ENCODE peak calls at places on chromosomes 5 and 9, in six cellular contexts. F is pancreas, A is posterior vena cava, U is H4, Z is keratinocyte, V is brain pericyte. T is an unnamed sample.

GRCh38 chr5:142432369-142432863 is 107.6 kb upstream of the SPRY4 start:
- DNase-seq in U (no peak), V (no peak), F (peak), Z (no peak), A (no peak), T (no peak)

GRCh38 chr9:133347515-133347984 is 381 bp downstream of the MED22 start:
- DNase-seq in F (peak), V (no peak), U (no peak), Z (no peak), A (no peak), T (no peak)

GRCh38 chr5:135826994-135827671 is 7.3 kb upstream of the SLC25A48 start:
- DNase-seq in Z (no peak), V (no peak), U (no peak), A (peak), F (no peak), T (peak)

GRCh38 chr9:121445986-121446385 is 53.7 kb downstream of the GGTA1 start:
- DNase-seq in F (no peak), U (no peak), V (no peak), A (no peak), Z (no peak), T (no peak)

GRCh38 chr9:23088932-23089364 is 642.3 kb downstream of the DMRTA1 start:
- DNase-seq in Z (no peak), A (no peak), F (peak), U (peak), V (no peak), T (no peak)

GRCh38 chr9:30932226-30932625 is 1452.2 kb upstream of the ACO1 start:
- DNase-seq in A (no peak), V (no peak), F (no peak), U (peak), Z (no peak), T (no peak)

GRCh38 chr5:41587668-41588067 is 77.3 kb upstream of the PLCXD3 start:
- DNase-seq in F (no peak), A (no peak), Z (no peak), U (no peak), V (no peak), T (no peak)

GRCh38 chr5:132298813-132299212 is 4.6 kb downstream of the SLC22A4 start:
- DNase-seq in Z (no peak), V (no peak), U (no peak), A (no peak), F (no peak), T (no peak)

GRCh38 chr9:121485618-121486531 is 13.8 kb downstream of the GGTA1 start:
- DNase-seq in U (no peak), F (no peak), Z (no peak), V (no peak), A (no peak), T (no peak)

GRCh38 chr5:101915559-101915958 is 380.5 kb downstream of the SLCO4C1 start:
- DNase-seq in V (peak), Z (no peak), A (no peak), U (peak), F (no peak), T (no peak)

GRCh38 chr9:124769451-124770358 is 1.4 kb downstream of the NR6A1 start:
- DNase-seq in Z (no peak), V (no peak), A (peak), F (peak), U (no peak), T (no peak)

GRCh38 chr9:2923810-2924768 is 80.2 kb upstream of the PUM3 start:
- DNase-seq in Z (no peak), U (no peak), A (no peak), V (no peak), F (no peak), T (no peak)

GRCh38 chr5:154202379-154203260 is 12.1 kb downstream of the GALNT10 start:
- DNase-seq in F (no peak), A (no peak), Z (no peak), V (no peak), U (no peak), T (no peak)

GRCh38 chr5:127696688-127697087 is 6.5 kb upstream of the CCDC192 start:
- DNase-seq in F (no peak), Z (no peak), V (no peak), U (peak), A (no peak), T (no peak)

GRCh38 chr5:73135429-73136276 is 15.3 kb downstream of the TMEM171 start:
- DNase-seq in Z (no peak), A (no peak), V (no peak), F (no peak), U (peak), T (no peak)

GRCh38 chr5:89901983-89902382 is 507.6 kb downstream of the CETN3 start:
- DNase-seq in V (no peak), A (no peak), Z (no peak), F (no peak), U (peak), T (peak)

GRCh38 chr9:114501786-114502682 is 3.2 kb downstream of the WHRN start:
- DNase-seq in U (peak), Z (no peak), A (no peak), F (no peak), V (no peak), T (no peak)

GRCh38 chr5:67520161-67520886 is 323.7 kb upstream of the CD180 start:
- DNase-seq in U (no peak), F (no peak), A (no peak), Z (no peak), V (no peak), T (no peak)

GRCh38 chr5:170571331-170571731 is 67.5 kb downstream of the KCNIP1 start:
- DNase-seq in F (no peak), A (no peak), V (no peak), U (peak), Z (no peak), T (no peak)

GRCh38 chr9:128892223-128892892 is 10.4 kb downstream of the LRRC8A start:
- DNase-seq in U (peak), F (peak), V (no peak), A (peak), Z (peak), T (peak)

GRCh38 chr5:469752-470483 is 26.9 kb downstream of the EXOC3 start:
- DNase-seq in A (peak), Z (no peak), U (no peak), V (no peak), F (peak), T (peak)

GRCh38 chr5:465591-466403 is 22.8 kb downstream of the EXOC3 start:
- DNase-seq in V (no peak), Z (no peak), U (no peak), F (peak), A (peak), T (peak)

GRCh38 chr5:141686648-141687416 is 4.8 kb upstream of the ARAP3 start:
- DNase-seq in U (no peak), F (no peak), A (no peak), V (no peak), Z (no peak), T (no peak)

GRCh38 chr5:177366528-177367322 is 9.0 kb downstream of the RGS14 start:
- DNase-seq in F (peak), U (no peak), Z (no peak), V (no peak), A (peak), T (peak)

GRCh38 chr5:161687316-161687715 is 1.8 kb downstream of the GABRA6 start:
- DNase-seq in Z (no peak), A (no peak), U (no peak), F (no peak), V (no peak), T (no peak)

GRCh38 chr5:127358274-127358673 is 67.7 kb downstream of the MEGF10 start:
- DNase-seq in F (no peak), Z (no peak), V (no peak), A (no peak), U (no peak), T (no peak)

GRCh38 chr9:113476511-113476916 is 13.0 kb downstream of the RGS3 start:
- DNase-seq in U (no peak), V (no peak), F (no peak), Z (no peak), A (no peak), T (peak)

GRCh38 chr9:137314561-137315560 is 12.8 kb upstream of the NRARP start:
- DNase-seq in V (no peak), A (peak), U (no peak), F (peak), Z (no peak), T (peak)

GRCh38 chr9:137026828-137027227 is 1.2 kb downstream of the ABCA2 start:
- DNase-seq in U (no peak), F (peak), V (no peak), Z (no peak), A (no peak), T (no peak)

GRCh38 chr5:113519412-113519811 is 5.9 kb downstream of the YTHDC2 start:
- DNase-seq in V (no peak), U (no peak), F (no peak), Z (no peak), A (no peak), T (no peak)

GRCh38 chr5:146647656-146648199 is 131.7 kb upstream of the GPR151 start:
- DNase-seq in U (no peak), A (no peak), Z (no peak), F (no peak), V (no peak), T (no peak)

GRCh38 chr5:134034326-134034725 is 29.6 kb upstream of the VDAC1 start:
- DNase-seq in U (no peak), A (peak), F (no peak), Z (no peak), V (no peak), T (no peak)

GRCh38 chr9:94783121-94783664 is 56.7 kb downstream of the AOPEP start:
- DNase-seq in U (peak), V (peak), Z (peak), A (no peak), F (peak), T (peak)